ENCODE peak calls at places on chromosomes 12 and 14, in seven cellular contexts. J, D, V, F, P, A and H are unnamed samples. For H3K36me3, H3K9me3 and H3K4me1, the result is how much of the 10 kb centered on the place peaks cover.

GRCh38 chr12:80316141-80316700 is 127.8 kb upstream of the PTPRQ start:
- DNase-seq in J (no peak), D (no peak), V (peak), F (no peak), P (no peak), A (no peak), H (no peak)

GRCh38 chr14:91063119-91063518 is 2.7 kb upstream of the RPS6KA5 start:
- DNase-seq in J (peak), D (peak), V (no peak), F (no peak), P (peak), A (no peak), H (no peak)

GRCh38 chr14:100246809-100247428 is 8.0 kb downstream of the YY1 start:
- DNase-seq in J (peak), D (peak), V (peak), F (no peak), P (peak), A (no peak), H (peak)

GRCh38 chr14:31059152-31059924 is 33.2 kb upstream of the STRN3 start:
- DNase-seq in J (peak), D (no peak), V (peak), F (peak), P (no peak), A (no peak), H (no peak)

GRCh38 chr12:70557583-70558263 is 79.5 kb downstream of the PTPRB start:
- DNase-seq in J (no peak), D (no peak), V (no peak), F (no peak), P (no peak), A (no peak), H (no peak)

GRCh38 chr12:110856517-110856916 is 9.7 kb downstream of the CCDC63 start:
- DNase-seq in J (no peak), D (no peak), V (no peak), F (no peak), P (no peak), A (no peak), H (no peak)

GRCh38 chr12:125161712-125162023 is 96.4 kb downstream of the AACS start:
- DNase-seq in J (no peak), D (no peak), V (no peak), F (no peak), P (no peak), A (no peak), H (no peak)

GRCh38 chr14:102655154-102655553 is 62.7 kb downstream of the RCOR1 start:
- DNase-seq in J (peak), D (no peak), V (peak), F (no peak), P (no peak), A (no peak), H (no peak)

GRCh38 chr14:103121161-103121845 is 2.0 kb upstream of the TNFAIP2 start:
- DNase-seq in J (no peak), D (no peak), V (peak), F (peak), P (no peak), A (no peak), H (no peak)

GRCh38 chr12:8589679-8590078 is 23.0 kb downstream of the AICDA start:
- DNase-seq in J (no peak), D (no peak), V (no peak), F (no peak), P (no peak), A (no peak), H (no peak)

GRCh38 chr12:116202433-116202832 is 75.1 kb downstream of the MED13L start:
- DNase-seq in J (no peak), D (no peak), V (no peak), F (no peak), P (no peak), A (no peak), H (no peak)

GRCh38 chr14:54177009-54177408 is 219.8 kb upstream of the CDKN3 start:
- DNase-seq in J (no peak), D (no peak), V (no peak), F (no peak), P (no peak), A (no peak), H (no peak)

GRCh38 chr14:94179244-94179643 is 5.1 kb downstream of the PPP4R4 start:
- DNase-seq in J (no peak), D (no peak), V (no peak), F (no peak), P (no peak), A (no peak), H (no peak)

GRCh38 chr14:50039734-50040400 is 76.5 kb downstream of the VCPKMT start:
- DNase-seq in J (peak), D (no peak), V (peak), F (peak), P (no peak), A (no peak), H (no peak)

GRCh38 chr12:110536834-110537604 is 34.9 kb downstream of the RAD9B start:
- DNase-seq in J (peak), D (no peak), V (no peak), F (no peak), P (no peak), A (no peak), H (no peak)

GRCh38 chr14:97283450-97284230 is 486.5 kb downstream of the VRK1 start:
- DNase-seq in J (no peak), D (no peak), V (no peak), F (no peak), P (no peak), A (no peak), H (no peak)

GRCh38 chr14:23041729-23042128 is 283 bp upstream of the PSMB11 start:
- DNase-seq in J (no peak), D (no peak), V (no peak), F (no peak), P (no peak), A (peak), H (no peak)

GRCh38 chr14:76329150-76329881 is 46.6 kb upstream of the ESRRB start:
- DNase-seq in J (no peak), D (no peak), V (no peak), F (no peak), P (no peak), A (no peak), H (peak)

GRCh38 chr14:20855652-20856291 is 35.4 kb upstream of the RNASE3 start:
- DNase-seq in J (peak), D (peak), V (no peak), F (peak), P (peak), A (no peak), H (peak)

GRCh38 chr14:37721976-37722659 is 126.7 kb downstream of the TTC6 start:
- DNase-seq in J (peak), D (no peak), V (no peak), F (no peak), P (no peak), A (no peak), H (no peak)

GRCh38 chr12:873954-874353 is 75.5 kb downstream of the RAD52 start:
- DNase-seq in J (peak), D (no peak), V (no peak), F (no peak), P (no peak), A (no peak), H (no peak)
- H3K36me3 ChIP-seq in J (under half), D (under half), V (under half), F (half or more), P (half or more), A (under half), H (under half)

GRCh38 chr12:30396576-30396975 is 299.1 kb downstream of the IPO8 start:
- DNase-seq in J (no peak), D (no peak), V (no peak), F (no peak), P (no peak), A (no peak), H (no peak)

GRCh38 chr12:30395190-30395589 is 300.5 kb downstream of the IPO8 start:
- DNase-seq in J (no peak), D (no peak), V (no peak), F (no peak), P (no peak), A (no peak), H (no peak)

DNA sequence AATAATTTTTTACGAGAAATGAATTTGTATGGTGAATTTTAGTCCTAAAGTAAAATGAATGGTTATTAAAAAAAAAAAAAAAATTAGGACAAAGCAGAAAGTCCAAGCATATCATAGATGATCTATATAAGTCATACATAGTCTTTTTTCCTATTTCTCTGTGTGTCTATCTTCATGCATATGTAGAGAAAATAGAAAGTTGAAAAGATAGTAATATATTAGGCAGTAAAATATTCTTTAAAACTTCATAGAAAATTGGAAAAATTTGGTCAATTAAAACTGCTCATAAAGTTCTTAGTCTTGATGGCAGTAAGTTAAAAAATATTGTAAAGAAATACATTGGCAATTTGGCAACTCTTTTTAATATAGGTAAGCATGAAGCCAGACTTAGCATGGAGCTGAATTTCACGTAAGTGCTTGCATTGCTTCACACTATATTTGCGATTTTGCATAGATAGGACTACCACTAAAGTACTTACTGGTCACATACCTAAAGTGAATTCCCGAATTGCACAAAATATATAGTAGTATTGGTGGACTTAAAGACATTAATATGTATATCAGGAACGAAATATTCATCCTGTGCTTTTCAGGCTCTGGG is 303.8 kb downstream of the IPO8 start:
- DNase-seq in J (no peak), D (no peak), V (no peak), F (no peak), P (no peak), A (no peak), H (no peak)
- H3K9me3 ChIP-seq in J (under half), D (under half), V (under half), F (under half), P (under half), A (under half), H (under half)

DNA sequence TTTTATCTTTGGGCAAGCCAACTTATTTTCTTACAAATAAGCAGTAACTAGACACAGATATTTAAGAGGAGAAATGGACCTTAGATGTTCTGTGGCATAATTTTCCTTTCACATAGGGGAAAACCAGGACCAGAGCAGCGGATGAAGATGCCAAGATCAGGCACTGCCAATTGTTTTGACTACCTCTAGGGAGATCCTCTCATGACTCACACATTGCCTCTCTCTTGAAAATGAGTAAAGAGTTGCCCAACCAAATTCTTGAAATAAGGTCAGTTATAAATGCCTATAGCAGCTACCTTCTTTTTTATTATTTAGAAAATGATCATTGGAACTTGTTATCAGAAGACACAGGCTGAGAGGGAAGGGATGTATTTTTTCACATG is 263.4 kb upstream of the PLEKHG7 start:
- DNase-seq in J (peak), D (no peak), V (peak), F (no peak), P (no peak), A (no peak), H (no peak)
- H3K4me1 ChIP-seq in J (under half), D (under half), V (under half), F (under half), P (under half), A (under half), H (under half)

DNA sequence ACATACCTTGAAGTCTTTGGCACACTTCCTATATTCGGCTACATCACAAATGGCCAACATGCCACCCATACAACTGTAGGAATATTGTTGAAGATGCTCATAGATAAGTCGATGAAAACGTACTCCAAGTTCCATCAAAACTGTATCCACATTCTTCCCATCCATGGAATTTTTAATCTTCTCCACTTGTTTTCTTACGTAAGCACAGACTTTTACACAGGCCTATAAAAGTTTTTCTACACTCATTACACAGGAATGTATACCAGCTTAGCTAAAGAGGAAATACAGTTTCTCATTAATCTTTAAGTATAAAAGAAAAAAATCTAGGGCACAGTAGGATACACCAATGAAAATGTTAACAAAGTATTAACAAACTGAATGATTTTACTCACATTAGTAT is 59.1 kb downstream of the EXOC5 start:
- DNase-seq in J (peak), D (no peak), V (peak), F (no peak), P (no peak), A (no peak), H (no peak)
- H3K36me3 ChIP-seq in J (under half), D (under half), V (under half), F (half or more), P (under half), A (under half), H (under half)

GRCh38 chr14:104371917-104372316 is 207.6 kb upstream of the C14orf180 start:
- DNase-seq in J (no peak), D (no peak), V (no peak), F (no peak), P (no peak), A (no peak), H (no peak)
- H3K9me3 ChIP-seq in J (under half), D (under half), V (under half), F (under half), P (under half), A (under half), H (under half)

GRCh38 chr12:123387508-123388217 is 3.7 kb downstream of the KMT5A start:
- DNase-seq in J (no peak), D (no peak), V (no peak), F (no peak), P (peak), A (no peak), H (no peak)
- H3K4me1 ChIP-seq in J (under half), D (under half), V (under half), F (half or more), P (under half), A (under half), H (under half)

GRCh38 chr12:103782399-103782798 is 58.6 kb downstream of the NT5DC3 start:
- DNase-seq in J (no peak), D (no peak), V (no peak), F (no peak), P (no peak), A (no peak), H (no peak)

GRCh38 chr12:103779410-103780092 is 61.5 kb downstream of the NT5DC3 start:
- DNase-seq in J (no peak), D (no peak), V (peak), F (no peak), P (no peak), A (no peak), H (no peak)

GRCh38 chr12:103780992-103781391 is 60.0 kb downstream of the NT5DC3 start:
- DNase-seq in J (no peak), D (no peak), V (no peak), F (no peak), P (no peak), A (no peak), H (no peak)

GRCh38 chr12:103778781-103779180 is 62.3 kb downstream of the NT5DC3 start:
- DNase-seq in J (no peak), D (no peak), V (no peak), F (no peak), P (no peak), A (no peak), H (no peak)

GRCh38 chr12:103780093-103780440 is 61.0 kb downstream of the NT5DC3 start:
- DNase-seq in J (peak), D (no peak), V (peak), F (no peak), P (no peak), A (no peak), H (no peak)
- H3K36me3 ChIP-seq in J (half or more), D (under half), V (under half), F (under half), P (under half), A (under half), H (under half)